ENCODE peak calls at places on chromosomes 4 and X, in ten cellular contexts. H is NCI-H524 treated with DMSO at 0.1 percent for 48 hours; A is CD4-positive, alpha-beta memory T cell; V is activated naive CD4-positive, alpha-beta T cell treated with anti-CD3 and anti-CD28 coated beads, Interleukin-2, amount 50 U/mL, for 72 hours; B is adipocyte; Q is mammary epithelial cell; T is BJ; J is HepG2; F is mesenchymal stem cell; G is Kasumi-1. W is an unnamed sample.

GRCh38 chr4:155566241-155566823 is 100.3 kb upstream of the GUCY1A1 start:
- DNase-seq in H (no peak), A (no peak), V (no peak), B (peak; percentile 72), Q (peak; percentile 48), T (no peak), J (no peak), F (peak; percentile 21), G (no peak), W (no peak)

GRCh38 chrX:133297284-133297683 is 79.1 kb upstream of the TFDP3 start:
- DNase-seq in H (no peak), A (no peak), V (no peak), B (peak; percentile 55), Q (peak; percentile 58), T (no peak), J (no peak), F (peak; percentile 40), G (no peak), W (no peak)

GRCh38 chr4:28788929-28789490 is 1928.4 kb downstream of the STIM2 start:
- DNase-seq in H (no peak), A (no peak), V (no peak), B (no peak), Q (peak; percentile 7), T (no peak), J (no peak), F (no peak), G (no peak), W (no peak)

GRCh38 chr4:104330125-104330524 is 164.6 kb downstream of the CXXC4 start:
- DNase-seq in H (no peak), A (no peak), V (no peak), B (no peak), Q (no peak), T (no peak), J (no peak), F (no peak), G (no peak), W (no peak)

GRCh38 chr4:2367626-2368025 is 50.8 kb downstream of the ZFYVE28 start:
- DNase-seq in H (no peak), A (no peak), V (no peak), B (no peak), Q (no peak), T (no peak), J (no peak), F (no peak), G (no peak), W (no peak)

GRCh38 chr4:9994246-9994847 is 26.9 kb downstream of the SLC2A9 start:
- DNase-seq in H (no peak), A (no peak), V (no peak), B (no peak), Q (no peak), T (no peak), J (no peak), F (no peak), G (no peak), W (no peak)

GRCh38 chr4:184282251-184282713 is 64.6 kb upstream of the ENPP6 start:
- DNase-seq in H (no peak), A (peak; percentile 64), V (peak; percentile 68), B (no peak), Q (peak; percentile 45), T (no peak), J (peak; percentile 61), F (no peak), G (no peak), W (no peak)

GRCh38 chr4:95637047-95637600 is 88.4 kb upstream of the UNC5C start:
- DNase-seq in H (no peak), A (no peak), V (no peak), B (peak; percentile 28), Q (peak; percentile 6), T (no peak), J (no peak), F (peak; percentile 48), G (peak; percentile 14), W (no peak)

GRCh38 chr4:72569719-72570235 is 756 bp upstream of the ADAMTS3 start:
- DNase-seq in H (no peak), A (no peak), V (no peak), B (no peak), Q (no peak), T (no peak), J (no peak), F (peak; percentile 36), G (peak; percentile 80), W (no peak)

GRCh38 chr4:6616087-6616995 is 24.1 kb upstream of the MRFAP1 start:
- DNase-seq in H (no peak), A (no peak), V (no peak), B (no peak), Q (no peak), T (no peak), J (no peak), F (no peak), G (no peak), W (no peak)

GRCh38 chrX:141176586-141177451 is at the start of gene LDOC1:
- DNase-seq in H (peak; percentile 15), A (peak; percentile 70), V (peak; percentile 67), B (peak; percentile 88), Q (peak; percentile 72), T (no peak), J (no peak), F (peak; percentile 76), G (no peak), W (peak; percentile 95)

GRCh38 chrX:103378990-103379389 is 2.7 kb downstream of the BEX3 start:
- DNase-seq in H (no peak), A (no peak), V (no peak), B (peak; percentile 45), Q (no peak), T (no peak), J (no peak), F (no peak), G (no peak), W (no peak)

GRCh38 chr4:60805500-60806313 is 394.4 kb upstream of the ADGRL3 start:
- DNase-seq in H (no peak), A (no peak), V (no peak), B (peak; percentile 78), Q (peak; percentile 37), T (no peak), J (peak; percentile 32), F (peak; percentile 44), G (peak; percentile 62), W (no peak)

GRCh38 chrX:69153060-69153730 is 12.1 kb downstream of the PJA1 start:
- DNase-seq in H (peak; percentile 6), A (no peak), V (no peak), B (no peak), Q (no peak), T (no peak), J (peak; percentile 34), F (peak; percentile 88), G (no peak), W (no peak)

GRCh38 chr4:56434599-56435000 is 815 bp downstream of the PPAT start:
- DNase-seq in H (peak; percentile 2), A (no peak), V (no peak), B (peak; percentile 74), Q (no peak), T (no peak), J (no peak), F (no peak), G (peak; percentile 92), W (no peak)

GRCh38 chr4:139619644-139620043 is 46.0 kb upstream of the MGST2 start:
- DNase-seq in H (no peak), A (no peak), V (no peak), B (peak; percentile 24), Q (peak; percentile 30), T (no peak), J (peak; percentile 47), F (peak; percentile 45), G (peak; percentile 81), W (no peak)

GRCh38 chrX:348461-349117 is 30.0 kb upstream of the GTPBP6 start:
- DNase-seq in H (no peak), A (no peak), V (no peak), B (no peak), Q (no peak), T (no peak), J (no peak), F (peak; percentile 52), G (no peak), W (peak; percentile 8)

GRCh38 chr4:73505567-73505966 is 24.0 kb downstream of the AFM start:
- DNase-seq in H (no peak), A (no peak), V (no peak), B (no peak), Q (no peak), T (no peak), J (no peak), F (no peak), G (no peak), W (no peak)

GRCh38 chr4:83639849-83640493 is 104.1 kb downstream of the GPAT3 start:
- DNase-seq in H (no peak), A (peak; percentile 45), V (peak; percentile 63), B (peak; percentile 94), Q (peak; percentile 64), T (no peak), J (peak; percentile 71), F (peak; percentile 82), G (peak; percentile 78), W (no peak)

GRCh38 chrX:96433409-96434122 is 251.1 kb upstream of the DIAPH2 start:
- DNase-seq in H (no peak), A (no peak), V (no peak), B (no peak), Q (no peak), T (no peak), J (no peak), F (peak; percentile 8), G (no peak), W (no peak)

GRCh38 chr4:39825741-39826231 is 127.8 kb downstream of the UBE2K start:
- DNase-seq in H (no peak), A (no peak), V (no peak), B (peak; percentile 45), Q (no peak), T (no peak), J (no peak), F (peak; percentile 70), G (no peak), W (no peak)

GRCh38 chr4:174398728-174399127 is 115.0 kb downstream of the CEP44 start:
- DNase-seq in H (peak; percentile 7), A (no peak), V (no peak), B (peak; percentile 55), Q (peak; percentile 70), T (no peak), J (no peak), F (peak; percentile 75), G (no peak), W (no peak)

GRCh38 chrX:11437642-11438379 is 144.6 kb downstream of the AMELX start:
- DNase-seq in H (no peak), A (no peak), V (no peak), B (peak; percentile 72), Q (no peak), T (no peak), J (peak; percentile 19), F (peak; percentile 60), G (no peak), W (peak; percentile 2)

GRCh38 chrX:88886908-88887307 is 139.9 kb downstream of the CPXCR1 start:
- DNase-seq in H (no peak), A (no peak), V (no peak), B (no peak), Q (no peak), T (no peak), J (peak; percentile 68), F (no peak), G (no peak), W (no peak)

GRCh38 chrX:37854148-37854547 is 6.8 kb upstream of the DYNLT3 start:
- DNase-seq in H (no peak), A (no peak), V (no peak), B (no peak), Q (peak; percentile 20), T (no peak), J (no peak), F (no peak), G (no peak), W (no peak)

W was measured in upper lobe of left lung.